ENCODE peak calls at places on chromosomes 7 and 10, in six cellular contexts. Y is neural progenitor cell, N is testis, X is M059J, Q is EL, M is foreskin fibroblast. E is an unnamed sample.

GRCh38 chr10:71081229-71081560 is 131.2 kb upstream of the UNC5B start:
- DNase-seq in Y (no peak), Q (no peak), M (no peak), N (peak; percentile 8), X (no peak), E (no peak)

GRCh38 chr7:72336382-72336886 is 75.7 kb downstream of the CALN1 start:
- DNase-seq in Y (peak; percentile 77), X (no peak), N (no peak), Q (no peak), M (no peak), E (no peak)

GRCh38 chr7:21304836-21305235 is 123.0 kb upstream of the SP4 start:
- DNase-seq in Y (no peak), N (no peak), M (no peak), Q (no peak), X (no peak), E (no peak)

GRCh38 chr7:134691820-134692705 is 45.4 kb downstream of the BPGM start:
- DNase-seq in X (peak; percentile 93), Q (peak; percentile 90), Y (no peak), N (peak; percentile 27), M (peak; percentile 63), E (no peak)

GRCh38 chr7:5695709-5696345 is 85.6 kb downstream of the RNF216 start:
- DNase-seq in Y (no peak), X (no peak), N (peak; percentile 57), Q (no peak), M (peak; percentile 87), E (no peak)

GRCh38 chr10:75935650-75936400 is 504.4 kb downstream of the LRMDA start:
- DNase-seq in N (no peak), Q (no peak), Y (no peak), M (no peak), X (no peak), E (no peak)

GRCh38 chr10:4048245-4048864 is 263.3 kb upstream of the KLF6 start:
- DNase-seq in Y (no peak), M (peak; percentile 18), N (no peak), Q (no peak), X (no peak), E (no peak)

GRCh38 chr7:136637826-136638225 is 230.6 kb upstream of the CHRM2 start:
- DNase-seq in N (no peak), M (no peak), Y (no peak), X (peak; percentile 49), Q (peak; percentile 47), E (no peak)

GRCh38 chr7:74254858-74255379 is 720 bp upstream of the RFC2 start:
- DNase-seq in Q (no peak), M (no peak), N (no peak), X (no peak), Y (no peak), E (no peak)

GRCh38 chr7:108001759-108002725 is 919 bp downstream of the LAMB1 start:
- DNase-seq in Q (peak; percentile 65), N (no peak), X (peak; percentile 56), M (peak; percentile 83), Y (peak; percentile 48), E (no peak)

GRCh38 chr10:129417164-129417563 is 49.9 kb upstream of the MGMT start:
- DNase-seq in Y (no peak), Q (peak; percentile 41), M (peak; percentile 72), X (peak; percentile 10), N (no peak), E (no peak)

GRCh38 chr10:132706701-132707100 is 79.2 kb downstream of the NKX6-2 start:
- DNase-seq in Q (no peak), N (no peak), M (no peak), X (no peak), Y (no peak), E (no peak)

GRCh38 chr10:69661414-69662172 is 31.5 kb downstream of the FAM241B start:
- DNase-seq in M (no peak), Y (no peak), Q (no peak), X (no peak), N (no peak), E (no peak)

GRCh38 chr7:77570330-77571011 is 33.4 kb downstream of the PTPN12 start:
- DNase-seq in M (peak; percentile 75), Q (peak; percentile 77), N (no peak), X (peak; percentile 70), Y (no peak), E (no peak)

GRCh38 chr10:88994034-88994433 is 3.4 kb downstream of the FAS start:
- DNase-seq in X (peak; percentile 44), Y (peak; percentile 11), M (peak; percentile 47), Q (peak; percentile 50), N (no peak), E (no peak)

GRCh38 chr10:63431962-63432797 is 33.6 kb downstream of the JMJD1C start:
- DNase-seq in M (no peak), Q (peak; percentile 28), N (no peak), X (peak; percentile 63), Y (no peak), E (no peak)

GRCh38 chr10:97789770-97790397 is 18.1 kb upstream of the SFRP5 start:
- DNase-seq in N (no peak), X (no peak), Q (no peak), Y (no peak), M (no peak), E (no peak)

GRCh38 chr10:113520606-113521481 is 32.0 kb upstream of the HABP2 start:
- DNase-seq in Y (peak; percentile 77), N (peak; percentile 87), X (peak; percentile 60), Q (peak; percentile 64), M (peak; percentile 77), E (peak; percentile 75)

GRCh38 chr10:91380873-91381561 is 29.1 kb upstream of the HECTD2 start:
- DNase-seq in X (peak; percentile 82), Q (no peak), N (peak; percentile 20), M (peak; percentile 5), Y (peak; percentile 49), E (no peak)

GRCh38 chr7:139679731-139680594 is 97.8 kb downstream of the HIPK2 start:
- DNase-seq in Y (no peak), N (no peak), Q (peak; percentile 35), M (peak; percentile 16), X (peak; percentile 77), E (no peak)

GRCh38 chr7:6157685-6158423 is 114.6 kb downstream of the CYTH3 start:
- DNase-seq in Q (no peak), Y (no peak), N (no peak), X (no peak), M (no peak), E (no peak)

GRCh38 chr10:21826725-21827124 is 176.8 kb downstream of the DNAJC1 start:
- DNase-seq in X (no peak), Q (no peak), N (no peak), M (no peak), Y (no peak), E (no peak)

GRCh38 chr10:70432101-70432500 is 9.4 kb downstream of the NODAL start:
- DNase-seq in N (peak; percentile 84), Q (no peak), X (no peak), Y (peak; percentile 14), M (no peak), E (no peak)

GRCh38 chr10:113059001-113059780 is 109.1 kb downstream of the TCF7L2 start:
- DNase-seq in M (peak; percentile 85), X (peak; percentile 40), Y (peak; percentile 49), Q (peak; percentile 50), N (peak; percentile 88), E (no peak)

GRCh38 chr10:71817831-71818268 is 33.2 kb downstream of the PSAP start:
- DNase-seq in X (no peak), M (peak; percentile 23), Q (no peak), Y (no peak), N (peak; percentile 43), E (no peak)

GRCh38 chr10:124670849-124671248 is 73.3 kb downstream of the FAM53B start:
- DNase-seq in Q (no peak), X (no peak), Y (no peak), N (no peak), M (no peak), E (no peak)

GRCh38 chr7:30162622-30163124 is 27.9 kb downstream of the MTURN start:
- DNase-seq in Q (peak; percentile 67), Y (peak; percentile 61), M (peak; percentile 77), X (peak; percentile 69), N (no peak), E (no peak)

GRCh38 chr7:115271332-115272235 is 349.7 kb downstream of the MDFIC start:
- DNase-seq in Y (no peak), N (no peak), X (no peak), Q (peak; percentile 31), M (peak; percentile 59), E (no peak)

GRCh38 chr10:87093461-87094372 is 926 bp downstream of the GLUD1 start:
- DNase-seq in N (peak; percentile 76), X (peak; percentile 53), Q (peak; percentile 51), M (peak; percentile 71), Y (peak; percentile 69), E (no peak)

GRCh38 chr10:123134058-123134914 is 1.5 kb upstream of the HMX3 start:
- DNase-seq in Q (no peak), X (no peak), Y (peak; percentile 58), N (no peak), M (no peak), E (no peak)

GRCh38 chr7:156209087-156209486 is 396.8 kb upstream of the SHH start:
- DNase-seq in M (no peak), X (no peak), Y (no peak), N (no peak), Q (no peak), E (no peak)

GRCh38 chr7:38002689-38003088 is 82.2 kb downstream of the EPDR1 start:
- DNase-seq in Q (no peak), M (no peak), X (no peak), Y (no peak), N (no peak), E (no peak)

GRCh38 chr10:81905161-81905560 is 30.2 kb downstream of the NRG3 start:
- DNase-seq in X (no peak), N (no peak), Q (no peak), M (no peak), Y (no peak), E (no peak)

GRCh38 chr7:32255036-32255435 is 184.8 kb upstream of the PDE1C start:
- DNase-seq in N (no peak), Y (no peak), X (no peak), Q (no peak), M (no peak), E (no peak)